ENCODE peak calls at places on chromosomes 5 and 9, in five cellular contexts. F is HCT116, P is SK-N-SH, M is K562, T is GM12878. N is an unnamed sample.

GRCh38 chr9:15642369-15642962 is 89.6 kb downstream of the CCDC171 start:
- DNase-seq in M (peak), P (peak), T (no peak), F (peak), N (peak)

GRCh38 chr9:4541848-4542247 is 51.6 kb downstream of the SLC1A1 start:
- DNase-seq in P (no peak), F (no peak), T (no peak), M (no peak), N (no peak)

GRCh38 chr9:1871486-1872181 is 143.5 kb upstream of the SMARCA2 start:
- DNase-seq in F (no peak), P (no peak), M (no peak), T (no peak), N (peak)

GRCh38 chr5:150694638-150695037 is 6.2 kb downstream of the RBM22 start:
- DNase-seq in P (no peak), M (no peak), F (no peak), T (no peak), N (no peak)

GRCh38 chr5:1961304-1961946 is 78.7 kb upstream of the IRX4 start:
- DNase-seq in P (no peak), F (no peak), M (no peak), T (no peak), N (no peak)

GRCh38 chr5:140223567-140223966 is 48.6 kb downstream of the CYSTM1 start:
- DNase-seq in F (no peak), M (peak), T (no peak), P (no peak), N (no peak)

GRCh38 chr5:69074664-69075521 is 18.9 kb upstream of the SLC30A5 start:
- DNase-seq in F (no peak), T (no peak), M (no peak), P (peak), N (no peak)

GRCh38 chr5:145752947-145753346 is 82.2 kb downstream of the PRELID2 start:
- DNase-seq in M (no peak), T (no peak), F (no peak), P (no peak), N (no peak)

GRCh38 chr5:101626572-101626971 is 669.5 kb downstream of the SLCO4C1 start:
- DNase-seq in F (no peak), M (no peak), T (no peak), P (no peak), N (peak)

GRCh38 chr5:32329395-32329834 is 16.7 kb upstream of the MTMR12 start:
- DNase-seq in P (peak), M (peak), F (peak), T (no peak), N (no peak)

GRCh38 chr5:118366429-118366828 is 621.9 kb downstream of the DTWD2 start:
- DNase-seq in P (no peak), M (no peak), T (no peak), F (no peak), N (no peak)

GRCh38 chr9:88177343-88177742 is 39.1 kb upstream of the SPATA31C2 start:
- DNase-seq in F (no peak), P (no peak), T (no peak), M (no peak), N (no peak)

GRCh38 chr5:95619096-95619495 is 791 bp upstream of the GPR150 start:
- DNase-seq in F (no peak), M (no peak), T (no peak), P (no peak), N (no peak)

GRCh38 chr5:6739603-6740002 is 26.4 kb downstream of the TENT4A start:
- DNase-seq in M (no peak), T (no peak), F (no peak), P (no peak), N (no peak)

GRCh38 chr9:70428781-70429180 is 14.3 kb upstream of the KLF9 start:
- DNase-seq in F (no peak), P (no peak), M (no peak), T (no peak), N (no peak)

GRCh38 chr9:113521693-113522260 is 58.2 kb downstream of the RGS3 start:
- DNase-seq in T (no peak), P (no peak), F (no peak), M (no peak), N (no peak)
- TF ChIP-seq POLR2AphosphoS5 in T (no peak), P (no peak), F (no peak), M (no peak), N (no peak)

DNA sequence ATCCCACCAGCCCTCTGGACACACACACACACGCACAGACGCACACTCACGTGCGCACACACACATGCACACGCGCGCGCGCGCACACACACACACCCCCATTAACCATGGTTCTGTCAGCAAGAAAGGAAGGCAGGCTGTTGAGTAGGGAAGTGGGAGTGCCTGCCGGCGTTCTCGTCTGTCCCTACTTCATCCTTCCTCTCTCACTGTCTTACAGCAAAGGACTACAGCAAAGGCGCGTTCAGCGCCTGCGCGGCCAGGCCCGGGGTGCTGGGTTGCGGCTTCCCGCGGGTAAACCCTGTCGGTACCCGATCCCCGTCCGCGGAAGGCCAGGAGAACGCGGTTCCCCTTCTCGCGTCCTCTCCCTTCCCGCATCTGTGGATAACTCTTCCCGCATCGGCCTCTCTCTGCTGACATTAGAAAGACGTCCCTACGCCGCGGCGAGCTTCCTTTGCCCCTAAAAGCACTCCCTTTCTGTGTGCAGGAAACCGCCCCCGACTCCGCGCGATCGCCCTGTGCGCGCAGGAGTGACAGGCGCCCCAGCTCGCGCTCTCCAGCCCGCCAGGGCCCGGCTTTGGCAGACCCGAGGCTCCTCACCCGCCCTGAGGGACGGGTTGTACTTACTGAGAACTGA is 219.2 kb downstream of the AGTPBP1 start:
- DNase-seq in F (no peak), T (no peak), P (peak), M (no peak), N (no peak)
- H3K9ac ChIP-seq in F (no peak), T (no peak), P (no peak), M (no peak), N (no peak)

GRCh38 chr5:169648725-169649124 is 11.7 kb downstream of the DOCK2 start:
- DNase-seq in T (no peak), P (no peak), M (no peak), F (no peak), N (no peak)

GRCh38 chr5:169649486-169649885 is 12.4 kb downstream of the DOCK2 start:
- DNase-seq in P (no peak), T (no peak), F (no peak), M (no peak), N (no peak)

GRCh38 chr5:169652057-169652456 is 15.0 kb downstream of the DOCK2 start:
- DNase-seq in T (no peak), P (no peak), F (no peak), M (no peak), N (no peak)

GRCh38 chr5:169651526-169651925 is 14.5 kb downstream of the DOCK2 start:
- DNase-seq in M (no peak), P (peak), F (no peak), T (no peak), N (no peak)

DNA sequence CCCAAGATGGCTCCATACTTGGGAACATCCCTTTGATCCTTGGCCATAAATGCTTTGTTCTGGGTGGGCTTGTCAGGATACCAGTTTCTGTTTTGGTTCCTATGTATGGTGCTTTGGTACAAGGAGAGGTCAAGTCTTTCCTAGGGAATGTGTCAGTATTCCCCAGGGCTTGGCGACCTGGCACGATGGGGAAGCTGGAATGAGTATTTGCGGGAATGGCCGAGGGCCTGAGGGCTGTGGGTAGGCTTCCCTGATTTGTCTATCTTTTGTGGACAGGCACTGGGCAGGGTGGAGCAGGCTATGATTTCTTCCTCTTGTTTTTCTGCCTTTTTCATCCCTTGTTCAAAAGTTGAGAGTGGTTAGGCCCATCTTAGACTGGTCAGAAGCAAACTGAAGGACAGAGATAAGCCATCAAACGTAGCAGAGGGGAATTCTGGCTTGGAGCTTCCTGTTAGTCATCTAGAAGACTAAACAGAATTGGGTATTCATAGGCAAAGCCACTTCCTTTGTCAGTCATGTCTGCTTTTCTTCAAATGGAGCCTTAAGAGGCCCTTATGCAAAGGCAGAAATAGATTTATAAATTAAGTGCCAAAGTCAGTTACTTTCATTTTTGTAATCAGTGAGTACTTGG is 13.7 kb downstream of the DOCK2 start:
- DNase-seq in M (peak), P (no peak), F (no peak), T (peak), N (no peak)
- TF ChIP-seq POLR2AphosphoS5 in M (no peak), P (peak), F (no peak), T (peak), N (no peak)

GRCh38 chr5:172878585-172879433 is 44.8 kb downstream of the ERGIC1 start:
- DNase-seq in F (no peak), M (no peak), T (no peak), P (no peak), N (no peak)
- H3K9ac ChIP-seq in F (no peak), M (no peak), T (no peak), P (no peak), N (no peak)

N was measured in SK-N-MC.